ENCODE peak calls at places on chromosomes 5 and 9, in eight cellular contexts. I, S, A, G, U, T, L and C are unnamed samples.
A peak's percentile ranks its signal among the peaks of the same experiment; 100 is the strongest.

GRCh38 chr5:150486402-150487198 is 21.3 kb upstream of the NDST1 start:
- DNase-seq in L (peak; percentile 35), T (peak; percentile 35), A (no peak), I (peak; percentile 60), G (peak; percentile 69), U (peak; percentile 87), S (no peak), C (peak; percentile 74)

GRCh38 chr5:56449071-56449470 is 215.9 kb upstream of the ANKRD55 start:
- DNase-seq in I (no peak), U (no peak), L (no peak), A (no peak), T (no peak), G (no peak), S (no peak), C (no peak)

GRCh38 chr9:114216081-114216480 is 60.7 kb downstream of the COL27A1 start:
- DNase-seq in A (no peak), T (no peak), L (no peak), G (peak; percentile 59), U (no peak), S (no peak), I (no peak), C (no peak)

GRCh38 chr5:151180291-151180690 is 22.7 kb upstream of the ANXA6 start:
- DNase-seq in T (no peak), U (no peak), G (no peak), I (no peak), L (no peak), A (no peak), S (no peak), C (no peak)

GRCh38 chr5:137728048-137728447 is 7.8 kb downstream of the KLHL3 start:
- DNase-seq in A (no peak), L (no peak), T (no peak), I (no peak), G (no peak), S (no peak), U (no peak), C (no peak)

GRCh38 chr9:113446323-113446740 is 17.2 kb upstream of the RGS3 start:
- DNase-seq in S (peak; percentile 57), T (peak; percentile 67), A (peak; percentile 1), U (no peak), G (peak; percentile 69), I (peak; percentile 74), L (no peak), C (no peak)

GRCh38 chr9:109469646-109470358 is 28.3 kb downstream of the PTPN3 start:
- DNase-seq in T (peak; percentile 82), A (peak; percentile 69), U (peak; percentile 75), G (peak; percentile 80), I (peak; percentile 78), S (peak; percentile 84), L (peak; percentile 6), C (peak; percentile 77)

GRCh38 chr5:17161669-17162068 is 55.8 kb upstream of the BASP1 start:
- DNase-seq in G (no peak), A (no peak), S (no peak), L (no peak), U (no peak), T (no peak), I (no peak), C (no peak)

GRCh38 chr5:173693670-173694069 is 77.2 kb upstream of the BOD1 start:
- DNase-seq in T (no peak), S (no peak), A (no peak), L (no peak), U (no peak), I (no peak), G (no peak), C (no peak)

GRCh38 chr5:173003360-173003759 is 19.8 kb downstream of the ATP6V0E1 start:
- DNase-seq in U (no peak), L (no peak), T (no peak), I (no peak), A (no peak), S (no peak), G (no peak), C (no peak)

GRCh38 chr5:65017636-65018035 is 248.9 kb downstream of the CWC27 start:
- DNase-seq in I (no peak), T (no peak), G (peak; percentile 81), U (no peak), A (no peak), S (no peak), L (no peak), C (no peak)

GRCh38 chr5:94039101-94039500 is 297.7 kb upstream of the POU5F2 start:
- DNase-seq in I (no peak), L (no peak), G (no peak), A (no peak), T (no peak), S (no peak), U (no peak), C (no peak)

GRCh38 chr5:178386532-178386931 is 153.9 kb upstream of the PHYKPL start:
- DNase-seq in A (no peak), S (no peak), G (no peak), U (peak; percentile 29), L (no peak), I (no peak), T (no peak), C (no peak)

GRCh38 chr5:65061250-65061973 is 292.7 kb downstream of the CWC27 start:
- DNase-seq in S (no peak), L (no peak), I (no peak), G (no peak), A (no peak), U (no peak), T (no peak), C (no peak)

GRCh38 chr5:141825836-141826560 is 52.2 kb downstream of the PCDH1 start:
- DNase-seq in A (no peak), U (no peak), L (no peak), T (peak; percentile 24), G (no peak), I (peak; percentile 60), S (no peak), C (no peak)

GRCh38 chr9:27602107-27602836 is 29.0 kb upstream of the C9orf72 start:
- DNase-seq in I (no peak), T (no peak), S (no peak), G (no peak), U (no peak), A (no peak), L (no peak), C (no peak)